ENCODE peak calls at places on chromosomes 7 and 10, in four cellular contexts. A is uterus; T is fibroblast of the aortic adventitia; Z is stimulated activated CD8-positive, alpha-beta memory T cell treated with anti-CD3 and anti-CD28 coated beads, Interleukin-4, amount 100 ng/mL, for 24 hours. R is an unnamed sample.

GRCh38 chr7:71521506-71521905 is 389.6 kb downstream of the GALNT17 start:
- DNase-seq in A (peak; percentile 22), Z (no peak), T (no peak), R (no peak)

GRCh38 chr10:67141300-67141699 is 215.5 kb downstream of the LRRTM3 start:
- DNase-seq in Z (no peak), T (no peak), A (no peak), R (no peak)

GRCh38 chr7:133290041-133290440 is 37.2 kb downstream of the EXOC4 start:
- DNase-seq in Z (no peak), T (peak; percentile 51), A (no peak), R (no peak)

GRCh38 chr7:7207876-7208275 is 25.5 kb downstream of the C1GALT1 start:
- DNase-seq in T (no peak), A (no peak), Z (no peak), R (no peak)

GRCh38 chr10:78349165-78349516 is 315.5 kb downstream of the RPS24 start:
- DNase-seq in A (peak; percentile 11), Z (no peak), T (no peak), R (no peak)

GRCh38 chr10:5975641-5976473 is 1.5 kb downstream of the IL15RA start:
- DNase-seq in A (peak; percentile 71), Z (peak; percentile 52), T (peak; percentile 45), R (no peak)

GRCh38 chr7:111126987-111127386 is 36.1 kb downstream of the LRRN3 start:
- DNase-seq in T (peak; percentile 54), A (no peak), Z (no peak), R (no peak)

GRCh38 chr10:104680467-104681401 is 39.6 kb downstream of the SORCS3 start:
- DNase-seq in A (peak; percentile 19), T (peak; percentile 14), Z (no peak), R (no peak)

GRCh38 chr10:68957654-68958053 is 1.7 kb downstream of the DDX21 start:
- DNase-seq in A (no peak), T (peak; percentile 46), Z (no peak), R (no peak)

GRCh38 chr10:46515402-46516192 is 40.9 kb downstream of the GPRIN2 start:
- DNase-seq in T (no peak), Z (no peak), A (no peak), R (no peak)

GRCh38 chr7:132576723-132577089 is 436 bp upstream of the PLXNA4 start:
- DNase-seq in T (no peak), Z (no peak), A (no peak), R (no peak)

GRCh38 chr7:30240401-30240800 is 44.0 kb upstream of the ZNRF2 start:
- DNase-seq in T (no peak), A (no peak), Z (no peak), R (no peak)

GRCh38 chr7:21731977-21732376 is 189.1 kb downstream of the DNAH11 start:
- DNase-seq in T (no peak), Z (no peak), A (no peak), R (no peak)

GRCh38 chr7:157555921-157556320 is 219.1 kb downstream of the DNAJB6 start:
- DNase-seq in A (no peak), T (no peak), Z (no peak), R (no peak)

GRCh38 chr7:151381083-151381332 is 28.8 kb downstream of the WDR86 start:
- DNase-seq in Z (no peak), A (no peak), T (no peak), R (no peak)

GRCh38 chr7:43669286-43670081 is 59.8 kb downstream of the COA1 start:
- DNase-seq in T (no peak), Z (peak; percentile 65), A (no peak), R (no peak)

GRCh38 chr7:76185187-76185915 is 16.3 kb upstream of the SRRM3 start:
- DNase-seq in Z (no peak), A (no peak), T (no peak), R (no peak)

GRCh38 chr10:124053971-124054370 is 39.4 kb downstream of the CHST15 start:
- DNase-seq in Z (no peak), A (no peak), T (no peak), R (no peak)

GRCh38 chr7:133051066-133051465 is 30.8 kb downstream of the CHCHD3 start:
- DNase-seq in Z (no peak), A (no peak), T (peak; percentile 73), R (no peak)

GRCh38 chr7:1455241-1455939 is 3.9 kb downstream of the MICALL2 start:
- DNase-seq in T (no peak), Z (no peak), A (no peak), R (no peak)

GRCh38 chr7:139502226-139502625 is 18.8 kb upstream of the KLRG2 start:
- DNase-seq in A (no peak), Z (no peak), T (no peak), R (no peak)

GRCh38 chr10:70549962-70550845 is 52.3 kb downstream of the PRF1 start:
- DNase-seq in A (peak; percentile 71), T (peak; percentile 75), Z (peak; percentile 65), R (peak; percentile 89)

GRCh38 chr7:140225562-140226249 is 48.9 kb upstream of the KDM7A start:
- DNase-seq in T (no peak), Z (no peak), A (no peak), R (no peak)

R was measured in H54.